ENCODE peak calls at places on chromosomes 11 and 22, in seven cellular contexts. One of them, this sample, is unnamed.

GRCh38 chr22:24141586-24141985 is 39.7 kb upstream of the SUSD2 start:
- DNase-seq in CD8-positive, alpha-beta memory T cell: no peak
- DNase-seq in T follicular helper cell: no peak
- DNase-seq in stimulated activated CD4-positive, alpha-beta T cell treated with anti-CD3 and anti-CD28 coated beads, Interleukin-1b, Interleukin-23, amount 100 ng/mL, for 24 hours: no peak
- DNase-seq in EH: no peak
- DNase-seq in Karpas-422: no peak
- DNase-seq in hypothalamus: no peak
- DNase-seq in this sample: no peak

GRCh38 chr11:646214-646613 is 9.1 kb downstream of the DRD4 start:
- DNase-seq in stimulated activated CD4-positive, alpha-beta T cell treated with anti-CD3 and anti-CD28 coated beads, Interleukin-1b, Interleukin-23, amount 100 ng/mL, for 24 hours: no peak
- DNase-seq in Karpas-422: no peak
- DNase-seq in T follicular helper cell: no peak
- DNase-seq in hypothalamus: no peak
- DNase-seq in CD8-positive, alpha-beta memory T cell: no peak
- DNase-seq in EH: no peak
- DNase-seq in this sample: no peak

GRCh38 chr11:65110354-65110861 is 1.3 kb upstream of the TM7SF2 start:
- DNase-seq in stimulated activated CD4-positive, alpha-beta T cell treated with anti-CD3 and anti-CD28 coated beads, Interleukin-1b, Interleukin-23, amount 100 ng/mL, for 24 hours: peak
- DNase-seq in hypothalamus: peak
- DNase-seq in T follicular helper cell: peak
- DNase-seq in Karpas-422: peak
- DNase-seq in EH: peak
- DNase-seq in CD8-positive, alpha-beta memory T cell: peak
- DNase-seq in this sample: peak

GRCh38 chr22:38417252-38418060 is 37.5 kb downstream of the KCNJ4 start:
- DNase-seq in EH: no peak
- DNase-seq in stimulated activated CD4-positive, alpha-beta T cell treated with anti-CD3 and anti-CD28 coated beads, Interleukin-1b, Interleukin-23, amount 100 ng/mL, for 24 hours: no peak
- DNase-seq in CD8-positive, alpha-beta memory T cell: no peak
- DNase-seq in T follicular helper cell: no peak
- DNase-seq in Karpas-422: peak
- DNase-seq in hypothalamus: no peak
- DNase-seq in this sample: peak

GRCh38 chr11:1837171-1838076 is 1.4 kb upstream of the TNNI2 start:
- DNase-seq in stimulated activated CD4-positive, alpha-beta T cell treated with anti-CD3 and anti-CD28 coated beads, Interleukin-1b, Interleukin-23, amount 100 ng/mL, for 24 hours: peak
- DNase-seq in CD8-positive, alpha-beta memory T cell: peak
- DNase-seq in hypothalamus: peak
- DNase-seq in T follicular helper cell: peak
- DNase-seq in EH: peak
- DNase-seq in Karpas-422: peak
- DNase-seq in this sample: no peak

GRCh38 chr22:20399866-20400605 is 6.1 kb downstream of the ZNF74 start:
- DNase-seq in CD8-positive, alpha-beta memory T cell: no peak
- DNase-seq in T follicular helper cell: no peak
- DNase-seq in stimulated activated CD4-positive, alpha-beta T cell treated with anti-CD3 and anti-CD28 coated beads, Interleukin-1b, Interleukin-23, amount 100 ng/mL, for 24 hours: no peak
- DNase-seq in hypothalamus: no peak
- DNase-seq in EH: no peak
- DNase-seq in Karpas-422: no peak
- DNase-seq in this sample: no peak

GRCh38 chr11:100629671-100630070 is 57.4 kb upstream of the ARHGAP42 start:
- DNase-seq in T follicular helper cell: no peak
- DNase-seq in Karpas-422: no peak
- DNase-seq in EH: no peak
- DNase-seq in hypothalamus: no peak
- DNase-seq in stimulated activated CD4-positive, alpha-beta T cell treated with anti-CD3 and anti-CD28 coated beads, Interleukin-1b, Interleukin-23, amount 100 ng/mL, for 24 hours: no peak
- DNase-seq in CD8-positive, alpha-beta memory T cell: no peak
- DNase-seq in this sample: no peak

GRCh38 chr11:456533-456932 is 6.5 kb downstream of the PTDSS2 start:
- DNase-seq in stimulated activated CD4-positive, alpha-beta T cell treated with anti-CD3 and anti-CD28 coated beads, Interleukin-1b, Interleukin-23, amount 100 ng/mL, for 24 hours: no peak
- DNase-seq in hypothalamus: no peak
- DNase-seq in T follicular helper cell: no peak
- DNase-seq in CD8-positive, alpha-beta memory T cell: peak
- DNase-seq in Karpas-422: no peak
- DNase-seq in EH: no peak
- DNase-seq in this sample: no peak

GRCh38 chr22:20852076-20852475 is 6.5 kb downstream of the PI4KA start:
- DNase-seq in T follicular helper cell: no peak
- DNase-seq in CD8-positive, alpha-beta memory T cell: no peak
- DNase-seq in EH: no peak
- DNase-seq in stimulated activated CD4-positive, alpha-beta T cell treated with anti-CD3 and anti-CD28 coated beads, Interleukin-1b, Interleukin-23, amount 100 ng/mL, for 24 hours: no peak
- DNase-seq in hypothalamus: no peak
- DNase-seq in Karpas-422: peak
- DNase-seq in this sample: no peak

GRCh38 chr11:97364047-97364446 is 974.2 kb downstream of the JRKL start:
- DNase-seq in hypothalamus: no peak
- DNase-seq in stimulated activated CD4-positive, alpha-beta T cell treated with anti-CD3 and anti-CD28 coated beads, Interleukin-1b, Interleukin-23, amount 100 ng/mL, for 24 hours: no peak
- DNase-seq in Karpas-422: no peak
- DNase-seq in CD8-positive, alpha-beta memory T cell: no peak
- DNase-seq in EH: peak
- DNase-seq in T follicular helper cell: no peak
- DNase-seq in this sample: no peak

GRCh38 chr11:62592216-62592815 is 993 bp upstream of the TUT1 start:
- DNase-seq in EH: no peak
- DNase-seq in T follicular helper cell: no peak
- DNase-seq in CD8-positive, alpha-beta memory T cell: no peak
- DNase-seq in hypothalamus: no peak
- DNase-seq in stimulated activated CD4-positive, alpha-beta T cell treated with anti-CD3 and anti-CD28 coated beads, Interleukin-1b, Interleukin-23, amount 100 ng/mL, for 24 hours: no peak
- DNase-seq in Karpas-422: no peak
- DNase-seq in this sample: no peak

GRCh38 chr22:22691716-22692701 is 47.6 kb downstream of the GGTLC2 start:
- DNase-seq in CD8-positive, alpha-beta memory T cell: no peak
- DNase-seq in stimulated activated CD4-positive, alpha-beta T cell treated with anti-CD3 and anti-CD28 coated beads, Interleukin-1b, Interleukin-23, amount 100 ng/mL, for 24 hours: no peak
- DNase-seq in T follicular helper cell: no peak
- DNase-seq in Karpas-422: no peak
- DNase-seq in EH: no peak
- DNase-seq in hypothalamus: no peak
- DNase-seq in this sample: no peak

GRCh38 chr11:23398052-23398451 is 537.8 kb upstream of the CCDC179 start:
- DNase-seq in Karpas-422: no peak
- DNase-seq in EH: no peak
- DNase-seq in stimulated activated CD4-positive, alpha-beta T cell treated with anti-CD3 and anti-CD28 coated beads, Interleukin-1b, Interleukin-23, amount 100 ng/mL, for 24 hours: no peak
- DNase-seq in hypothalamus: no peak
- DNase-seq in T follicular helper cell: no peak
- DNase-seq in CD8-positive, alpha-beta memory T cell: no peak
- DNase-seq in this sample: no peak

This sample was measured in posterior vena cava.